ENCODE peak calls at places on chromosomes 4 and X, in seven cellular contexts. One of them, this sample, is unnamed. For H3K4me1, the result is how much of the 10 kb centered on the place peaks cover.

GRCh38 chr4:87067120-87067885 is 132.5 kb downstream of the AFF1 start:
- DNase-seq in Panc1: no peak
- DNase-seq in HCT116: no peak
- DNase-seq in IMR-90: no peak
- DNase-seq in thyroid gland: no peak
- DNase-seq in tibial nerve: no peak
- DNase-seq in GM23338: no peak
- DNase-seq in this sample: no peak

GRCh38 chrX:153312041-153312440 is 9.5 kb downstream of the PNMA6F start:
- DNase-seq in Panc1: no peak
- DNase-seq in HCT116: no peak
- DNase-seq in IMR-90: no peak
- DNase-seq in thyroid gland: no peak
- DNase-seq in tibial nerve: no peak
- DNase-seq in GM23338: no peak
- DNase-seq in this sample: no peak

GRCh38 chrX:9729161-9729885 is 36.3 kb downstream of the GPR143 start:
- DNase-seq in Panc1: no peak
- DNase-seq in HCT116: no peak
- DNase-seq in IMR-90: no peak
- DNase-seq in thyroid gland: no peak
- DNase-seq in tibial nerve: no peak
- DNase-seq in GM23338: no peak
- DNase-seq in this sample: no peak

GRCh38 chrX:40100141-40100536 is 2.4 kb upstream of the BCOR start:
- DNase-seq in Panc1: no peak
- DNase-seq in HCT116: no peak
- DNase-seq in IMR-90: no peak
- DNase-seq in thyroid gland: peak
- DNase-seq in tibial nerve: no peak
- DNase-seq in GM23338: no peak
- DNase-seq in this sample: no peak

GRCh38 chrX:112698946-112699345 is 19.2 kb upstream of the LHFPL1 start:
- DNase-seq in Panc1: no peak
- DNase-seq in HCT116: no peak
- DNase-seq in IMR-90: no peak
- DNase-seq in thyroid gland: no peak
- DNase-seq in tibial nerve: no peak
- DNase-seq in GM23338: no peak
- DNase-seq in this sample: no peak

GRCh38 chrX:27917713-27918500 is 63.3 kb downstream of the DCAF8L1 start:
- DNase-seq in Panc1: no peak
- DNase-seq in HCT116: no peak
- DNase-seq in IMR-90: no peak
- DNase-seq in thyroid gland: no peak
- DNase-seq in tibial nerve: no peak
- DNase-seq in GM23338: no peak
- DNase-seq in this sample: no peak

GRCh38 chrX:11757729-11758399 is at the start of gene MSL3:
- DNase-seq in Panc1: no peak
- DNase-seq in HCT116: no peak
- DNase-seq in IMR-90: peak
- DNase-seq in thyroid gland: peak
- DNase-seq in tibial nerve: peak
- DNase-seq in GM23338: peak
- DNase-seq in this sample: no peak

GRCh38 chrX:153999359-154000037 is 20.2 kb downstream of the IRAK1 start:
- DNase-seq in Panc1: no peak
- DNase-seq in HCT116: no peak
- DNase-seq in IMR-90: no peak
- DNase-seq in thyroid gland: no peak
- DNase-seq in tibial nerve: no peak
- DNase-seq in GM23338: peak
- DNase-seq in this sample: no peak

GRCh38 chr4:48668254-48669017 is 111.6 kb downstream of the FRYL start:
- DNase-seq in Panc1: no peak
- DNase-seq in HCT116: no peak
- DNase-seq in IMR-90: no peak
- DNase-seq in thyroid gland: no peak
- DNase-seq in tibial nerve: no peak
- DNase-seq in GM23338: no peak
- DNase-seq in this sample: no peak

GRCh38 chrX:65009459-65009858 is 33.2 kb upstream of the ZC4H2 start:
- DNase-seq in Panc1: no peak
- DNase-seq in HCT116: no peak
- DNase-seq in IMR-90: no peak
- DNase-seq in thyroid gland: no peak
- DNase-seq in tibial nerve: no peak
- DNase-seq in GM23338: no peak
- DNase-seq in this sample: no peak

DNA sequence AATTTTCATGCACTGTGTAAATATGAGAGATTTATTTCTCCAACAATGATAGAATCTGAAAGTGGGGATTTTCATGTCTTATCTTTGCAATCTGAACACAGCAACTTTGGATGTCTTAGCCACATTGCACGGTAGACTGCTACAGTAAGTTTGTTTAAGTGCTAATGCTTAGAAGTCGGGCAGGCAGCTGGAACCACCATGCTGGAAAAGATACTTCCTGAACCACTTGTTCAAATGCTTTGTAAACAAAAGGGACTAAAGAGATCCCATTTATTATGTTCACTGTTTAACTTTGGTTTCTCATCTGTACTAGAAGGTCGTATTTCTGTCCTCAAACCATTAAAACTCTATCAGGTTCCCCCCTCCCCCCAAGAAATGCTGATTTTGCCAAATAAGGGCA is 555.9 kb upstream of the DIPK2B start:
- DNase-seq in Panc1: no peak
- DNase-seq in HCT116: no peak
- DNase-seq in IMR-90: no peak
- DNase-seq in thyroid gland: peak
- DNase-seq in tibial nerve: no peak
- DNase-seq in GM23338: no peak
- DNase-seq in this sample: no peak
- H3K4me1 ChIP-seq in Panc1: under half
- H3K4me1 ChIP-seq in HCT116: half or more
- H3K4me1 ChIP-seq in IMR-90: under half
- H3K4me1 ChIP-seq in thyroid gland: under half
- H3K4me1 ChIP-seq in tibial nerve: under half
- H3K4me1 ChIP-seq in GM23338: under half
- H3K4me1 ChIP-seq in this sample: under half

DNA sequence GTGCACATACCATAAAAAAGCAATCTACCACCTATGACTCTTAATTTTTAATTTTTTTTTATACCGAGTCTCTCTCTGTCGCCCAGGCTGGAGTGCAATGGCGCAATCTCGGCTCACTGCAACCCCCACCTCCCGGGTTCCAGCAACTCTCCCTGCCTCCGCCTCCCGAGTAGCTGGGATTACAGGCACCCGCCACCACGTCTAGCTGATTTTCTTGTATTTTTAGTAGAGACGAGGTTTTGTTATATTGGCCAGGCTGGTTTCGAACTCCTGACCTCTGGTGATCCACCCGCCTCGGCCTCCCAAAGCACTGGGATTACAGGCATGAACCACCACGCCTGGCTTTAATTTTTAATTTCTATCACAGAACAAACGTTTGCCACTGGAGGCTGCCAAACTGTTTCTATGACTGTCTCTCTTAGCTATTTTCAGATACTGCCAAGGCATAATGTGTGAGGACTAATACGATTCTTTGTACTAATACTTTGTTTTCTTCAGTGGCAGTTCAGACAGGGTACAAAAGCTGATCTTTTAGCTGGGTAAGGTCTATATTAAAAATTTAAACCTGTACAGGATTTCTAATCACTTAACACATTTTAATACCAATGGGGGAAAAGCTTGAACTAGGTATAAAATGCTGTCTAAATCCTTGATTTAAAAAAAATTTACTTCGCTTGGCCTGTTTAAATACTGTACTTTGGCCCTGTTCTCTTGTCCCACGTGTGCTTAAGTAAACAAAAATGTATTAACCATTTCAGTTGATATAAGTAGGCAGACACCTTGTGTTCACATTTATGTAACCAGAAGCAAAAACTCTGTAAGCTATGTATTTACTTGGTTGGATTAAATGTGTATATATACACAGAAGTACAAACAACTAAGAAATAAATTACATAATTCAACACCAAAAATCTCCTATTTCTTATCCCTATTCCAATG is 2.3 kb downstream of the PGRMC2 start:
- DNase-seq in Panc1: no peak
- DNase-seq in HCT116: no peak
- DNase-seq in IMR-90: no peak
- DNase-seq in thyroid gland: no peak
- DNase-seq in tibial nerve: no peak
- DNase-seq in GM23338: no peak
- DNase-seq in this sample: no peak
- TF ChIP-seq CTCF in Panc1: no peak
- TF ChIP-seq CTCF in HCT116: no peak
- TF ChIP-seq CTCF in IMR-90: no peak
- TF ChIP-seq CTCF in thyroid gland: no peak
- TF ChIP-seq CTCF in tibial nerve: no peak
- TF ChIP-seq CTCF in GM23338: no peak
- TF ChIP-seq CTCF in this sample: no peak

GRCh38 chr4:170446782-170447181 is 357.0 kb upstream of the AADAT start:
- DNase-seq in Panc1: no peak
- DNase-seq in HCT116: no peak
- DNase-seq in IMR-90: no peak
- DNase-seq in thyroid gland: no peak
- DNase-seq in tibial nerve: no peak
- DNase-seq in GM23338: no peak
- DNase-seq in this sample: no peak
- H3K27ac ChIP-seq in Panc1: no peak
- H3K27ac ChIP-seq in HCT116: no peak
- H3K27ac ChIP-seq in IMR-90: no peak
- H3K27ac ChIP-seq in thyroid gland: no peak
- H3K27ac ChIP-seq in tibial nerve: no peak
- H3K27ac ChIP-seq in GM23338: no peak
- H3K27ac ChIP-seq in this sample: no peak

DNA sequence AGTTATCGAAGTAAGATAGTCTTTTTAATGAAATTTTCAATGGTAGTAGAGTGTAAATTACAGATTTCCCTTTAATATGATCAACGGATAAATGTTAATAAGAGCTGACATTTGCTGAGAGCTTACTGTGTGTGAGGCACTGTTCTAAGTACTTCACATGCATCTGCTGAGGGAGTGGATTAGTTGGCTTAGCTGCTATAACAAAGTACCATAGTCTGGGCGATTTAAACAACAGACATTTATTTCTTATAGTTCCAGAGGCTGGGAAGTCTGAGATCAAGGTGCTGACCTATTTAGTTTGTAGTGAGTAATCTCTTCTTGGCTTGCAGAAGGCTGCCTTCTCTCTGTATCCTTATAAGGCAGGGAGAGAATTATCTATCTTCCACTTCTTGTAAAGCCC is 174.3 kb downstream of the CEP135 start:
- DNase-seq in Panc1: no peak
- DNase-seq in HCT116: no peak
- DNase-seq in IMR-90: no peak
- DNase-seq in thyroid gland: no peak
- DNase-seq in tibial nerve: no peak
- DNase-seq in GM23338: no peak
- DNase-seq in this sample: no peak
- H3K4me1 ChIP-seq in Panc1: under half
- H3K4me1 ChIP-seq in HCT116: under half
- H3K4me1 ChIP-seq in IMR-90: under half
- H3K4me1 ChIP-seq in thyroid gland: under half
- H3K4me1 ChIP-seq in tibial nerve: under half
- H3K4me1 ChIP-seq in GM23338: under half
- H3K4me1 ChIP-seq in this sample: under half

GRCh38 chr4:165347647-165348569 is 20.4 kb downstream of the MSMO1 start:
- DNase-seq in Panc1: no peak
- DNase-seq in HCT116: no peak
- DNase-seq in IMR-90: no peak
- DNase-seq in thyroid gland: no peak
- DNase-seq in tibial nerve: no peak
- DNase-seq in GM23338: no peak
- DNase-seq in this sample: no peak

GRCh38 chr4:165345663-165346417 is 18.4 kb downstream of the MSMO1 start:
- DNase-seq in Panc1: no peak
- DNase-seq in HCT116: no peak
- DNase-seq in IMR-90: no peak
- DNase-seq in thyroid gland: no peak
- DNase-seq in tibial nerve: no peak
- DNase-seq in GM23338: peak
- DNase-seq in this sample: no peak

DNA sequence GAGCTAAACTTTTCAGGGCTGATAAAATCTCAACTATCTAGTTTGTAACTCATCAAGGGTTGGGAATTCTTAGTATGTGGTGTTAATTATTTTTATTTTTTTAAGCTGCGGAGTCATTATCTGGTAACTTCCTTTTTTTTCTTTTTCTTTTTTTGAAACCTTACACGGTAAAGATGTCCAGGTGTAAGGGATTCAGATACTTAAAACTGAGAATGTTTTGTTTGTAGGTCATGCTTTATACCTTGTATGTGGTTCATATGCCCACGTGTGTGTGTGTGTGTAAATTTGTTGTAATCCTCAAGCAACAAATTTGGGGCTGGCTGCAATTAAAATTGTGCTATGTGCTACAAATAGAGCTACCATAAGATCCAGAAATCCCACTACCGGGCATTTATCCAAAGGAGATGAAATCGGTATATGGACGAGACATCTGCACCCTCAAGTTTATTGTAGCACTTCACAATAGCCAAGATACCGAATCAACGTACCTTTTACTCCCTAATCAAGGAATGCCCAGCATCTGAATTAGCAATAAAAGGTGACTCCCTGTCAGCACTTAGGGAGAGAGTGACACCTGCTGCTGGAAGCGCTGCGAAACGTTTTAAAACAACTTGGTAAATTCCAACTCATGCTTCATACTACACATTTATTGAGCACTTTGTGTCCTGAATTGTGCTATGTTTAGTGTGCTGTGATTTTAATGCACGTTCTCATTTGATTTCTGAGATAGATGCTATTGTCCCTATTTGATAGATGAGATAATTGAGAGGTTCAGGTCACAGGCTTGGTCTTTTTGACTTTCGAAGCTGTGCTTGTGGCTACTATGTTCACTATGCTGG is 16.1 kb downstream of the MSMO1 start:
- DNase-seq in Panc1: no peak
- DNase-seq in HCT116: no peak
- DNase-seq in IMR-90: no peak
- DNase-seq in thyroid gland: peak
- DNase-seq in tibial nerve: no peak
- DNase-seq in GM23338: peak
- DNase-seq in this sample: no peak
- TF ChIP-seq CTCF in Panc1: peak
- TF ChIP-seq CTCF in HCT116: peak
- TF ChIP-seq CTCF in IMR-90: peak
- TF ChIP-seq CTCF in thyroid gland: peak
- TF ChIP-seq CTCF in tibial nerve: no peak
- TF ChIP-seq CTCF in GM23338: peak
- TF ChIP-seq CTCF in this sample: no peak

This sample was measured in CD8-positive, alpha-beta T cell.